ENCODE peak calls at places on chromosomes 7 and 10, in eight cellular contexts. M, R, V, Q, G, U, B and O are unnamed samples.

GRCh38 chr10:91391915-91392314 is 18.2 kb upstream of the HECTD2 start:
- DNase-seq in G (no peak), U (no peak), Q (no peak), V (no peak), M (no peak), B (no peak), R (no peak), O (no peak)

GRCh38 chr7:29228289-29229011 is 33.9 kb downstream of the CHN2 start:
- DNase-seq in R (no peak), B (no peak), V (no peak), U (no peak), G (no peak), M (no peak), Q (no peak), O (no peak)

GRCh38 chr10:67211680-67212079 is 285.8 kb downstream of the LRRTM3 start:
- DNase-seq in R (no peak), Q (no peak), G (no peak), V (no peak), B (no peak), M (no peak), U (no peak), O (no peak)

GRCh38 chr7:101488826-101489572 is 126.3 kb downstream of the COL26A1 start:
- DNase-seq in Q (no peak), B (no peak), R (no peak), M (no peak), V (no peak), G (peak; percentile 79), U (no peak), O (no peak)

GRCh38 chr7:94265456-94265855 is 129.2 kb upstream of the COL1A2 start:
- DNase-seq in R (no peak), U (no peak), Q (no peak), M (no peak), B (no peak), V (no peak), G (no peak), O (no peak)

GRCh38 chr10:69160809-69161225 is 19.2 kb upstream of the SUPV3L1 start:
- DNase-seq in V (peak; percentile 10), M (no peak), Q (no peak), U (peak; percentile 47), R (peak; percentile 12), G (peak; percentile 23), B (no peak), O (no peak)

GRCh38 chr7:30241767-30242166 is 42.6 kb upstream of the ZNRF2 start:
- DNase-seq in B (no peak), M (no peak), Q (no peak), R (no peak), G (no peak), V (no peak), U (no peak), O (no peak)

GRCh38 chr10:48363617-48364355 is 57.3 kb downstream of the MAPK8 start:
- DNase-seq in V (peak; percentile 37), B (no peak), U (peak; percentile 70), Q (peak; percentile 30), R (peak; percentile 51), M (no peak), G (peak; percentile 37), O (peak; percentile 29)

GRCh38 chr7:41538810-41539724 is 163.8 kb downstream of the INHBA start:
- DNase-seq in R (no peak), G (no peak), Q (no peak), M (no peak), V (no peak), U (peak; percentile 15), B (no peak), O (no peak)

GRCh38 chr7:152505606-152506005 is 69.8 kb upstream of the KMT2C start:
- DNase-seq in G (no peak), Q (no peak), B (no peak), R (no peak), V (no peak), M (no peak), U (no peak), O (no peak)

GRCh38 chr7:156652886-156653568 is 12.5 kb downstream of the RNF32 start:
- DNase-seq in R (no peak), Q (no peak), M (no peak), V (no peak), G (no peak), U (no peak), B (no peak), O (no peak)

GRCh38 chr7:18890134-18890533 is 227.3 kb downstream of the TWIST1 start:
- DNase-seq in R (peak; percentile 65), G (peak; percentile 77), U (peak; percentile 87), V (no peak), B (no peak), M (no peak), Q (no peak), O (peak; percentile 40)